ENCODE peak calls at places on chromosomes 12 and 14, in six cellular contexts. S, I, A, L, O and C are unnamed samples.

GRCh38 chr14:52063107-52063506 is 5.8 kb downstream of the NID2 start:
- DNase-seq in I (no peak), L (no peak), S (no peak), A (no peak), O (no peak), C (no peak)

GRCh38 chr12:74598819-74599218 is 61.2 kb downstream of the ATXN7L3B start:
- DNase-seq in A (no peak), O (no peak), I (no peak), S (no peak), L (no peak), C (no peak)

GRCh38 chr12:2301531-2302461 is 249.0 kb downstream of the CACNA1C start:
- DNase-seq in A (no peak), I (peak; percentile 85), O (no peak), S (no peak), L (no peak), C (no peak)

GRCh38 chr14:105065280-105066228 is at the start of gene GPR132:
- DNase-seq in S (no peak), O (no peak), L (peak; percentile 82), A (peak; percentile 46), I (no peak), C (no peak)

GRCh38 chr12:91704446-91704845 is 441.2 kb downstream of the BTG1 start:
- DNase-seq in A (no peak), I (no peak), O (no peak), S (no peak), L (no peak), C (no peak)

GRCh38 chr12:67827820-67828383 is 161.3 kb upstream of the IFNG-AS1 start:
- DNase-seq in S (peak; percentile 20), O (peak; percentile 30), A (peak; percentile 40), I (peak; percentile 95), L (peak; percentile 7), C (no peak)

GRCh38 chr12:459430-460258 is at the start of gene B4GALNT3:
- DNase-seq in L (peak; percentile 30), I (peak; percentile 40), O (peak; percentile 98), A (peak; percentile 67), S (peak; percentile 45), C (no peak)

GRCh38 chr12:111529424-111530368 is 69.4 kb downstream of the ATXN2 start:
- DNase-seq in I (peak; percentile 73), A (peak; percentile 27), L (peak; percentile 24), S (peak; percentile 24), O (peak; percentile 86), C (no peak)

GRCh38 chr12:28966049-28966778 is 182.9 kb upstream of the FAR2 start:
- DNase-seq in O (no peak), I (no peak), A (no peak), L (no peak), S (no peak), C (no peak)

GRCh38 chr14:103186894-103187586 is 63.8 kb downstream of the TNFAIP2 start:
- DNase-seq in S (no peak), L (no peak), A (peak; percentile 53), I (no peak), O (peak; percentile 68), C (no peak)

GRCh38 chr14:29518335-29518734 is 409.3 kb downstream of the PRKD1 start:
- DNase-seq in I (peak; percentile 3), A (no peak), L (no peak), O (no peak), S (no peak), C (no peak)